ENCODE peak calls at places on chromosomes 6 and 20, in nine cellular contexts. One of them, this sample, is unnamed.

GRCh38 chr6:137095093-137095492 is 50.3 kb upstream of the IL20RA start:
- DNase-seq in progenitor cell of endocrine pancreas: no peak
- DNase-seq in CD4-positive, CD25-positive, alpha-beta regulatory T cell: no peak
- DNase-seq in OCI-M1: no peak
- DNase-seq in activated T-cell treated with anti-CD3 and anti-CD28 coated beads, Interleukin-2, amount 50 U/mL, for 72 hours: no peak
- DNase-seq in NCI-H1694: no peak
- DNase-seq in mesenchymal stem cell: no peak
- DNase-seq in activated CD4-positive, alpha-beta memory T cell treated with anti-CD3 and anti-CD28 coated beads for 36 hours: no peak
- DNase-seq in GM12865: no peak
- DNase-seq in this sample: no peak

GRCh38 chr6:26457407-26457795 is 354 bp upstream of the BTN2A1 start:
- DNase-seq in NCI-H1694: no peak
- DNase-seq in activated CD4-positive, alpha-beta memory T cell treated with anti-CD3 and anti-CD28 coated beads for 36 hours: peak
- DNase-seq in mesenchymal stem cell: no peak
- DNase-seq in OCI-M1: no peak
- DNase-seq in GM12865: no peak
- DNase-seq in progenitor cell of endocrine pancreas: no peak
- DNase-seq in CD4-positive, CD25-positive, alpha-beta regulatory T cell: peak
- DNase-seq in activated T-cell treated with anti-CD3 and anti-CD28 coated beads, Interleukin-2, amount 50 U/mL, for 72 hours: peak
- DNase-seq in this sample: no peak

GRCh38 chr6:148969679-148970078 is 222.8 kb downstream of the UST start:
- DNase-seq in progenitor cell of endocrine pancreas: no peak
- DNase-seq in activated CD4-positive, alpha-beta memory T cell treated with anti-CD3 and anti-CD28 coated beads for 36 hours: no peak
- DNase-seq in GM12865: no peak
- DNase-seq in activated T-cell treated with anti-CD3 and anti-CD28 coated beads, Interleukin-2, amount 50 U/mL, for 72 hours: no peak
- DNase-seq in mesenchymal stem cell: peak
- DNase-seq in NCI-H1694: no peak
- DNase-seq in OCI-M1: no peak
- DNase-seq in CD4-positive, CD25-positive, alpha-beta regulatory T cell: no peak
- DNase-seq in this sample: no peak

GRCh38 chr20:41081276-41081814 is 52.7 kb downstream of the TOP1 start:
- DNase-seq in OCI-M1: no peak
- DNase-seq in GM12865: peak
- DNase-seq in mesenchymal stem cell: peak
- DNase-seq in activated T-cell treated with anti-CD3 and anti-CD28 coated beads, Interleukin-2, amount 50 U/mL, for 72 hours: no peak
- DNase-seq in NCI-H1694: no peak
- DNase-seq in progenitor cell of endocrine pancreas: no peak
- DNase-seq in CD4-positive, CD25-positive, alpha-beta regulatory T cell: no peak
- DNase-seq in activated CD4-positive, alpha-beta memory T cell treated with anti-CD3 and anti-CD28 coated beads for 36 hours: no peak
- DNase-seq in this sample: no peak

GRCh38 chr20:1456300-1456699 is 10.3 kb downstream of the NSFL1C start:
- DNase-seq in NCI-H1694: no peak
- DNase-seq in activated CD4-positive, alpha-beta memory T cell treated with anti-CD3 and anti-CD28 coated beads for 36 hours: no peak
- DNase-seq in activated T-cell treated with anti-CD3 and anti-CD28 coated beads, Interleukin-2, amount 50 U/mL, for 72 hours: no peak
- DNase-seq in OCI-M1: no peak
- DNase-seq in mesenchymal stem cell: no peak
- DNase-seq in progenitor cell of endocrine pancreas: no peak
- DNase-seq in CD4-positive, CD25-positive, alpha-beta regulatory T cell: no peak
- DNase-seq in GM12865: no peak
- DNase-seq in this sample: no peak

GRCh38 chr6:110558575-110558974 is 82.2 kb upstream of the SLC22A16 start:
- DNase-seq in CD4-positive, CD25-positive, alpha-beta regulatory T cell: no peak
- DNase-seq in activated T-cell treated with anti-CD3 and anti-CD28 coated beads, Interleukin-2, amount 50 U/mL, for 72 hours: no peak
- DNase-seq in GM12865: no peak
- DNase-seq in NCI-H1694: no peak
- DNase-seq in progenitor cell of endocrine pancreas: no peak
- DNase-seq in mesenchymal stem cell: no peak
- DNase-seq in activated CD4-positive, alpha-beta memory T cell treated with anti-CD3 and anti-CD28 coated beads for 36 hours: no peak
- DNase-seq in OCI-M1: no peak
- DNase-seq in this sample: no peak

GRCh38 chr6:158008894-158009891 is 27.5 kb downstream of the SYNJ2 start:
- DNase-seq in progenitor cell of endocrine pancreas: no peak
- DNase-seq in NCI-H1694: peak
- DNase-seq in activated CD4-positive, alpha-beta memory T cell treated with anti-CD3 and anti-CD28 coated beads for 36 hours: peak
- DNase-seq in OCI-M1: no peak
- DNase-seq in GM12865: peak
- DNase-seq in CD4-positive, CD25-positive, alpha-beta regulatory T cell: no peak
- DNase-seq in activated T-cell treated with anti-CD3 and anti-CD28 coated beads, Interleukin-2, amount 50 U/mL, for 72 hours: peak
- DNase-seq in mesenchymal stem cell: peak
- DNase-seq in this sample: no peak

GRCh38 chr6:43940393-43941087 is 170.5 kb downstream of the VEGFA start:
- DNase-seq in mesenchymal stem cell: no peak
- DNase-seq in CD4-positive, CD25-positive, alpha-beta regulatory T cell: no peak
- DNase-seq in GM12865: no peak
- DNase-seq in progenitor cell of endocrine pancreas: no peak
- DNase-seq in NCI-H1694: no peak
- DNase-seq in OCI-M1: no peak
- DNase-seq in activated CD4-positive, alpha-beta memory T cell treated with anti-CD3 and anti-CD28 coated beads for 36 hours: no peak
- DNase-seq in activated T-cell treated with anti-CD3 and anti-CD28 coated beads, Interleukin-2, amount 50 U/mL, for 72 hours: no peak
- DNase-seq in this sample: no peak

GRCh38 chr20:51125774-51126173 is 102.9 kb upstream of the KCNG1 start:
- DNase-seq in CD4-positive, CD25-positive, alpha-beta regulatory T cell: no peak
- DNase-seq in GM12865: no peak
- DNase-seq in progenitor cell of endocrine pancreas: no peak
- DNase-seq in OCI-M1: no peak
- DNase-seq in activated CD4-positive, alpha-beta memory T cell treated with anti-CD3 and anti-CD28 coated beads for 36 hours: no peak
- DNase-seq in mesenchymal stem cell: no peak
- DNase-seq in NCI-H1694: no peak
- DNase-seq in activated T-cell treated with anti-CD3 and anti-CD28 coated beads, Interleukin-2, amount 50 U/mL, for 72 hours: no peak
- DNase-seq in this sample: no peak

GRCh38 chr6:109788687-109789086 is 97.6 kb downstream of the FIG4 start:
- DNase-seq in OCI-M1: no peak
- DNase-seq in activated CD4-positive, alpha-beta memory T cell treated with anti-CD3 and anti-CD28 coated beads for 36 hours: no peak
- DNase-seq in progenitor cell of endocrine pancreas: no peak
- DNase-seq in CD4-positive, CD25-positive, alpha-beta regulatory T cell: no peak
- DNase-seq in mesenchymal stem cell: no peak
- DNase-seq in NCI-H1694: no peak
- DNase-seq in activated T-cell treated with anti-CD3 and anti-CD28 coated beads, Interleukin-2, amount 50 U/mL, for 72 hours: no peak
- DNase-seq in GM12865: no peak
- DNase-seq in this sample: no peak

GRCh38 chr6:133099573-133099972 is 141.6 kb upstream of the EYA4 start:
- DNase-seq in GM12865: no peak
- DNase-seq in progenitor cell of endocrine pancreas: no peak
- DNase-seq in activated T-cell treated with anti-CD3 and anti-CD28 coated beads, Interleukin-2, amount 50 U/mL, for 72 hours: no peak
- DNase-seq in NCI-H1694: no peak
- DNase-seq in CD4-positive, CD25-positive, alpha-beta regulatory T cell: no peak
- DNase-seq in OCI-M1: no peak
- DNase-seq in mesenchymal stem cell: peak
- DNase-seq in activated CD4-positive, alpha-beta memory T cell treated with anti-CD3 and anti-CD28 coated beads for 36 hours: no peak
- DNase-seq in this sample: peak

GRCh38 chr6:25883991-25884390 is 9.9 kb upstream of the SLC17A3 start:
- DNase-seq in GM12865: no peak
- DNase-seq in NCI-H1694: no peak
- DNase-seq in OCI-M1: peak
- DNase-seq in activated CD4-positive, alpha-beta memory T cell treated with anti-CD3 and anti-CD28 coated beads for 36 hours: no peak
- DNase-seq in mesenchymal stem cell: peak
- DNase-seq in CD4-positive, CD25-positive, alpha-beta regulatory T cell: no peak
- DNase-seq in activated T-cell treated with anti-CD3 and anti-CD28 coated beads, Interleukin-2, amount 50 U/mL, for 72 hours: no peak
- DNase-seq in progenitor cell of endocrine pancreas: no peak
- DNase-seq in this sample: no peak

GRCh38 chr6:43990627-43991619 is 136.3 kb downstream of the MRPL14 start:
- DNase-seq in activated T-cell treated with anti-CD3 and anti-CD28 coated beads, Interleukin-2, amount 50 U/mL, for 72 hours: no peak
- DNase-seq in CD4-positive, CD25-positive, alpha-beta regulatory T cell: no peak
- DNase-seq in GM12865: no peak
- DNase-seq in NCI-H1694: no peak
- DNase-seq in progenitor cell of endocrine pancreas: no peak
- DNase-seq in mesenchymal stem cell: peak
- DNase-seq in activated CD4-positive, alpha-beta memory T cell treated with anti-CD3 and anti-CD28 coated beads for 36 hours: no peak
- DNase-seq in OCI-M1: peak
- DNase-seq in this sample: no peak

GRCh38 chr6:62626661-62627060 is 340.6 kb upstream of the KHDRBS2 start:
- DNase-seq in NCI-H1694: no peak
- DNase-seq in progenitor cell of endocrine pancreas: no peak
- DNase-seq in activated CD4-positive, alpha-beta memory T cell treated with anti-CD3 and anti-CD28 coated beads for 36 hours: no peak
- DNase-seq in CD4-positive, CD25-positive, alpha-beta regulatory T cell: no peak
- DNase-seq in activated T-cell treated with anti-CD3 and anti-CD28 coated beads, Interleukin-2, amount 50 U/mL, for 72 hours: no peak
- DNase-seq in GM12865: no peak
- DNase-seq in OCI-M1: no peak
- DNase-seq in mesenchymal stem cell: no peak
- DNase-seq in this sample: no peak

GRCh38 chr6:11366183-11366933 is 133.9 kb upstream of the NEDD9 start:
- DNase-seq in progenitor cell of endocrine pancreas: no peak
- DNase-seq in GM12865: peak
- DNase-seq in mesenchymal stem cell: no peak
- DNase-seq in NCI-H1694: no peak
- DNase-seq in activated CD4-positive, alpha-beta memory T cell treated with anti-CD3 and anti-CD28 coated beads for 36 hours: peak
- DNase-seq in CD4-positive, CD25-positive, alpha-beta regulatory T cell: peak
- DNase-seq in activated T-cell treated with anti-CD3 and anti-CD28 coated beads, Interleukin-2, amount 50 U/mL, for 72 hours: peak
- DNase-seq in OCI-M1: peak
- DNase-seq in this sample: no peak

GRCh38 chr20:51456511-51457280 is 85.8 kb downstream of the NFATC2 start:
- DNase-seq in activated CD4-positive, alpha-beta memory T cell treated with anti-CD3 and anti-CD28 coated beads for 36 hours: no peak
- DNase-seq in activated T-cell treated with anti-CD3 and anti-CD28 coated beads, Interleukin-2, amount 50 U/mL, for 72 hours: no peak
- DNase-seq in progenitor cell of endocrine pancreas: no peak
- DNase-seq in GM12865: no peak
- DNase-seq in CD4-positive, CD25-positive, alpha-beta regulatory T cell: no peak
- DNase-seq in mesenchymal stem cell: peak
- DNase-seq in NCI-H1694: peak
- DNase-seq in OCI-M1: peak
- DNase-seq in this sample: no peak

GRCh38 chr20:19817017-19817416 is 59.0 kb downstream of the RIN2 start:
- DNase-seq in NCI-H1694: no peak
- DNase-seq in activated T-cell treated with anti-CD3 and anti-CD28 coated beads, Interleukin-2, amount 50 U/mL, for 72 hours: no peak
- DNase-seq in GM12865: no peak
- DNase-seq in progenitor cell of endocrine pancreas: no peak
- DNase-seq in activated CD4-positive, alpha-beta memory T cell treated with anti-CD3 and anti-CD28 coated beads for 36 hours: no peak
- DNase-seq in mesenchymal stem cell: peak
- DNase-seq in CD4-positive, CD25-positive, alpha-beta regulatory T cell: no peak
- DNase-seq in OCI-M1: no peak
- DNase-seq in this sample: no peak

GRCh38 chr20:31836853-31837608 is 8.4 kb downstream of the FOXS1 start:
- DNase-seq in mesenchymal stem cell: no peak
- DNase-seq in OCI-M1: peak
- DNase-seq in NCI-H1694: no peak
- DNase-seq in progenitor cell of endocrine pancreas: no peak
- DNase-seq in activated CD4-positive, alpha-beta memory T cell treated with anti-CD3 and anti-CD28 coated beads for 36 hours: no peak
- DNase-seq in activated T-cell treated with anti-CD3 and anti-CD28 coated beads, Interleukin-2, amount 50 U/mL, for 72 hours: no peak
- DNase-seq in CD4-positive, CD25-positive, alpha-beta regulatory T cell: no peak
- DNase-seq in GM12865: no peak
- DNase-seq in this sample: no peak

GRCh38 chr6:107800564-107801164 is 23.4 kb downstream of the SCML4 start:
- DNase-seq in CD4-positive, CD25-positive, alpha-beta regulatory T cell: no peak
- DNase-seq in OCI-M1: peak
- DNase-seq in progenitor cell of endocrine pancreas: no peak
- DNase-seq in GM12865: peak
- DNase-seq in mesenchymal stem cell: no peak
- DNase-seq in activated CD4-positive, alpha-beta memory T cell treated with anti-CD3 and anti-CD28 coated beads for 36 hours: no peak
- DNase-seq in NCI-H1694: no peak
- DNase-seq in activated T-cell treated with anti-CD3 and anti-CD28 coated beads, Interleukin-2, amount 50 U/mL, for 72 hours: no peak
- DNase-seq in this sample: no peak

GRCh38 chr20:49843770-49844169 is 31.1 kb downstream of the SLC9A8 start:
- DNase-seq in activated T-cell treated with anti-CD3 and anti-CD28 coated beads, Interleukin-2, amount 50 U/mL, for 72 hours: no peak
- DNase-seq in activated CD4-positive, alpha-beta memory T cell treated with anti-CD3 and anti-CD28 coated beads for 36 hours: no peak
- DNase-seq in OCI-M1: peak
- DNase-seq in CD4-positive, CD25-positive, alpha-beta regulatory T cell: no peak
- DNase-seq in NCI-H1694: no peak
- DNase-seq in GM12865: no peak
- DNase-seq in mesenchymal stem cell: no peak
- DNase-seq in progenitor cell of endocrine pancreas: no peak
- DNase-seq in this sample: no peak

GRCh38 chr6:1827984-1828793 is 218.5 kb downstream of the FOXC1 start:
- DNase-seq in progenitor cell of endocrine pancreas: no peak
- DNase-seq in NCI-H1694: no peak
- DNase-seq in GM12865: no peak
- DNase-seq in CD4-positive, CD25-positive, alpha-beta regulatory T cell: no peak
- DNase-seq in activated T-cell treated with anti-CD3 and anti-CD28 coated beads, Interleukin-2, amount 50 U/mL, for 72 hours: no peak
- DNase-seq in OCI-M1: no peak
- DNase-seq in mesenchymal stem cell: no peak
- DNase-seq in activated CD4-positive, alpha-beta memory T cell treated with anti-CD3 and anti-CD28 coated beads for 36 hours: no peak
- DNase-seq in this sample: no peak

GRCh38 chr6:95589826-95590570 is 12.7 kb downstream of the MANEA start:
- DNase-seq in NCI-H1694: no peak
- DNase-seq in mesenchymal stem cell: no peak
- DNase-seq in activated T-cell treated with anti-CD3 and anti-CD28 coated beads, Interleukin-2, amount 50 U/mL, for 72 hours: no peak
- DNase-seq in progenitor cell of endocrine pancreas: no peak
- DNase-seq in CD4-positive, CD25-positive, alpha-beta regulatory T cell: no peak
- DNase-seq in OCI-M1: no peak
- DNase-seq in GM12865: no peak
- DNase-seq in activated CD4-positive, alpha-beta memory T cell treated with anti-CD3 and anti-CD28 coated beads for 36 hours: no peak
- DNase-seq in this sample: peak

GRCh38 chr6:53441761-53442160 is 93.0 kb upstream of the ELOVL5 start:
- DNase-seq in GM12865: no peak
- DNase-seq in CD4-positive, CD25-positive, alpha-beta regulatory T cell: no peak
- DNase-seq in progenitor cell of endocrine pancreas: no peak
- DNase-seq in activated T-cell treated with anti-CD3 and anti-CD28 coated beads, Interleukin-2, amount 50 U/mL, for 72 hours: no peak
- DNase-seq in activated CD4-positive, alpha-beta memory T cell treated with anti-CD3 and anti-CD28 coated beads for 36 hours: no peak
- DNase-seq in mesenchymal stem cell: no peak
- DNase-seq in OCI-M1: no peak
- DNase-seq in NCI-H1694: no peak
- DNase-seq in this sample: no peak

This sample was measured in iPS DF 19.7.